ENCODE peak calls at places on chromosomes 7 and 10, in five cellular contexts. O is activated CD8-positive, alpha-beta memory T cell treated with anti-CD3 and anti-CD28 coated beads for 1 hour; U is cerebellar cortex; H is T-cell; I is GM12891. F is an unnamed sample.
A peak's percentile ranks its signal among the peaks of the same experiment; 100 is the strongest.

GRCh38 chr10:132554991-132555647 is 17.5 kb downstream of the INPP5A start:
- DNase-seq in O (no peak), U (no peak), H (peak; percentile 41), I (peak; percentile 56), F (peak; percentile 33)

GRCh38 chr10:33655165-33655815 is 320.8 kb upstream of the NRP1 start:
- DNase-seq in O (no peak), U (no peak), H (no peak), I (no peak), F (no peak)

GRCh38 chr7:105354383-105354782 is 34.3 kb downstream of the SRPK2 start:
- DNase-seq in O (no peak), U (no peak), H (no peak), I (no peak), F (no peak)

GRCh38 chr7:50657341-50657873 is 92.2 kb upstream of the DDC start:
- DNase-seq in O (no peak), U (no peak), H (no peak), I (no peak), F (no peak)

GRCh38 chr10:18214692-18215563 is 74.7 kb downstream of the CACNB2 start:
- DNase-seq in O (no peak), U (peak; percentile 82), H (no peak), I (peak; percentile 7), F (no peak)

GRCh38 chr10:22489975-22490374 is 144.7 kb downstream of the SPAG6 start:
- DNase-seq in O (no peak), U (no peak), H (no peak), I (no peak), F (no peak)

GRCh38 chr7:93799750-93800357 is 90.7 kb downstream of the TFPI2 start:
- DNase-seq in O (no peak), U (peak; percentile 5), H (no peak), I (no peak), F (no peak)

GRCh38 chr7:139644191-139644590 is 120.7 kb downstream of the CLEC2L start:
- DNase-seq in O (no peak), U (no peak), H (no peak), I (no peak), F (no peak)

GRCh38 chr7:196283-196682 is 3.9 kb downstream of the FAM20C start:
- DNase-seq in O (no peak), U (no peak), H (no peak), I (no peak), F (no peak)

GRCh38 chr10:98047009-98047741 is 16.8 kb upstream of the CRTAC1 start:
- DNase-seq in O (no peak), U (peak; percentile 33), H (no peak), I (no peak), F (no peak)

GRCh38 chr10:58573970-58574538 is 61.4 kb downstream of the BICC1 start:
- DNase-seq in O (no peak), U (no peak), H (no peak), I (no peak), F (no peak)

GRCh38 chr10:4658777-4659176 is 167.2 kb upstream of the AKR1E2 start:
- DNase-seq in O (no peak), U (no peak), H (no peak), I (no peak), F (no peak)

GRCh38 chr7:156629873-156630272 is 10.7 kb upstream of the RNF32 start:
- DNase-seq in O (no peak), U (no peak), H (no peak), I (no peak), F (no peak)

GRCh38 chr7:142939226-142939910 is at the start of gene LLCFC1:
- DNase-seq in O (no peak), U (peak; percentile 18), H (no peak), I (peak; percentile 51), F (no peak)

GRCh38 chr10:72663971-72664370 is 28.0 kb upstream of the MCU start:
- DNase-seq in O (no peak), U (no peak), H (no peak), I (no peak), F (no peak)

GRCh38 chr7:45704683-45705016 is 130.5 kb downstream of the ADCY1 start:
- DNase-seq in O (no peak), U (no peak), H (no peak), I (no peak), F (no peak)

GRCh38 chr10:29502351-29502750 is 132.4 kb downstream of the SVIL start:
- DNase-seq in O (no peak), U (no peak), H (no peak), I (no peak), F (no peak)

GRCh38 chr10:63431962-63432797 is 33.6 kb downstream of the JMJD1C start:
- DNase-seq in O (no peak), U (no peak), H (no peak), I (no peak), F (no peak)

GRCh38 chr7:108568801-108569380 is 615 bp downstream of the THAP5 start:
- DNase-seq in O (peak; percentile 25), U (no peak), H (no peak), I (no peak), F (no peak)

GRCh38 chr7:43363429-43363894 is 219.4 kb upstream of the STK17A start:
- DNase-seq in O (no peak), U (no peak), H (no peak), I (no peak), F (no peak)

GRCh38 chr7:42694894-42695553 is 216.8 kb downstream of the C7orf25 start:
- DNase-seq in O (no peak), U (no peak), H (no peak), I (no peak), F (no peak)

GRCh38 chr10:102231357-102232318 is 5.5 kb downstream of the ELOVL3 start:
- DNase-seq in O (no peak), U (no peak), H (peak; percentile 71), I (peak; percentile 71), F (no peak)

GRCh38 chr7:30757343-30757695 is 5.4 kb downstream of the INMT start:
- DNase-seq in O (no peak), U (no peak), H (no peak), I (no peak), F (no peak)

GRCh38 chr10:21626457-21627161 is 92.6 kb downstream of the MLLT10 start:
- DNase-seq in O (no peak), U (no peak), H (no peak), I (no peak), F (no peak)

GRCh38 chr7:112453505-112454171 is 3.4 kb downstream of the IFRD1 start:
- DNase-seq in O (no peak), U (no peak), H (no peak), I (no peak), F (no peak)

GRCh38 chr10:15640536-15641085 is 79.1 kb downstream of the ITGA8 start:
- DNase-seq in O (no peak), U (no peak), H (no peak), I (no peak), F (no peak)

F was measured in esophagus squamous epithelium.